ENCODE peak calls at places on chromosomes 13 and 19, in seven cellular contexts. H, Y, S, B, R, D and T are unnamed samples.
A peak's percentile ranks its signal among the peaks of the same experiment; 100 is the strongest.

GRCh38 chr19:9836021-9836420 is 903 bp downstream of the PIN1 start:
- DNase-seq in H (no peak), Y (no peak), S (no peak), B (peak; percentile 39), R (no peak), D (no peak), T (no peak)

GRCh38 chr13:74056829-74057564 is 77.2 kb downstream of the KLF12 start:
- DNase-seq in H (no peak), Y (peak; percentile 49), S (no peak), B (no peak), R (peak; percentile 40), D (no peak), T (no peak)

GRCh38 chr13:106588367-106588766 is 20.4 kb upstream of the ARGLU1 start:
- DNase-seq in H (no peak), Y (no peak), S (no peak), B (no peak), R (no peak), D (no peak), T (no peak)

GRCh38 chr13:26184791-26185250 is 37.3 kb downstream of the RNF6 start:
- DNase-seq in H (peak; percentile 60), Y (peak; percentile 17), S (peak; percentile 56), B (peak; percentile 78), R (peak; percentile 44), D (peak; percentile 72), T (peak; percentile 85)

GRCh38 chr13:45721203-45721731 is 19.1 kb downstream of the CBY2 start:
- DNase-seq in H (no peak), Y (no peak), S (no peak), B (no peak), R (no peak), D (no peak), T (no peak)

GRCh38 chr13:99575376-99575775 is 74.1 kb downstream of the TM9SF2 start:
- DNase-seq in H (peak; percentile 82), Y (no peak), S (no peak), B (no peak), R (no peak), D (no peak), T (no peak)

GRCh38 chr13:52010890-52011689 is at the start of gene ATP7B:
- DNase-seq in H (peak; percentile 62), Y (no peak), S (no peak), B (no peak), R (peak; percentile 23), D (peak; percentile 34), T (peak; percentile 11)

GRCh38 chr13:40342461-40342860 is 324.0 kb downstream of the FOXO1 start:
- DNase-seq in H (no peak), Y (no peak), S (no peak), B (no peak), R (no peak), D (no peak), T (no peak)

GRCh38 chr13:97933736-97934135 is 19.7 kb upstream of the IPO5 start:
- DNase-seq in H (no peak), Y (no peak), S (no peak), B (no peak), R (no peak), D (no peak), T (no peak)

GRCh38 chr13:109154546-109154945 is 525.1 kb downstream of the MYO16 start:
- DNase-seq in H (no peak), Y (no peak), S (no peak), B (peak; percentile 58), R (no peak), D (no peak), T (no peak)

GRCh38 chr13:86403213-86403612 is 604.0 kb upstream of the SLITRK6 start:
- DNase-seq in H (no peak), Y (no peak), S (no peak), B (no peak), R (no peak), D (no peak), T (no peak)

GRCh38 chr13:89066868-89067466 is 1395.8 kb downstream of the SLITRK5 start:
- DNase-seq in H (peak; percentile 28), Y (no peak), S (no peak), B (peak; percentile 81), R (no peak), D (peak; percentile 12), T (peak; percentile 67)

GRCh38 chr13:108657520-108657919 is 28.1 kb downstream of the MYO16 start:
- DNase-seq in H (no peak), Y (no peak), S (no peak), B (no peak), R (no peak), D (no peak), T (no peak)

GRCh38 chr19:18322318-18322758 is 538 bp downstream of the LSM4 start:
- DNase-seq in H (no peak), Y (no peak), S (peak; percentile 62), B (peak; percentile 70), R (peak; percentile 60), D (peak; percentile 84), T (peak; percentile 77)

GRCh38 chr19:52896431-52897148 is 845 bp downstream of the ZNF320 start:
- DNase-seq in H (peak; percentile 40), Y (no peak), S (peak; percentile 53), B (peak; percentile 10), R (peak; percentile 24), D (peak; percentile 73), T (peak; percentile 36)

GRCh38 chr13:75715598-75716523 is 79.7 kb downstream of the LMO7 start:
- DNase-seq in H (no peak), Y (no peak), S (no peak), B (peak; percentile 39), R (no peak), D (no peak), T (no peak)

GRCh38 chr19:16106121-16106520 is 5.6 kb upstream of the RAB8A start:
- DNase-seq in H (no peak), Y (no peak), S (no peak), B (peak; percentile 39), R (no peak), D (peak; percentile 41), T (no peak)

GRCh38 chr13:42788601-42789000 is 7.2 kb downstream of the FAM216B start:
- DNase-seq in H (no peak), Y (no peak), S (no peak), B (no peak), R (no peak), D (no peak), T (no peak)

GRCh38 chr13:83449666-83450395 is 432.4 kb downstream of the SLITRK1 start:
- DNase-seq in H (no peak), Y (no peak), S (no peak), B (peak; percentile 45), R (no peak), D (no peak), T (no peak)

GRCh38 chr13:45833663-45834062 is 17.9 kb downstream of the SIAH3 start:
- DNase-seq in H (no peak), Y (no peak), S (no peak), B (peak; percentile 57), R (no peak), D (no peak), T (no peak)

GRCh38 chr13:19058566-19058965 is 123.1 kb downstream of the TUBA3C start:
- DNase-seq in H (no peak), Y (no peak), S (no peak), B (no peak), R (no peak), D (no peak), T (no peak)

GRCh38 chr13:39641645-39642044 is 13.8 kb upstream of the COG6 start:
- DNase-seq in H (no peak), Y (no peak), S (no peak), B (no peak), R (peak; percentile 29), D (no peak), T (no peak)

GRCh38 chr13:48304132-48304876 is 753 bp downstream of the RB1 start:
- DNase-seq in H (no peak), Y (no peak), S (no peak), B (peak; percentile 61), R (peak; percentile 61), D (peak; percentile 57), T (no peak)

GRCh38 chr19:27776524-27776923 is 1436.4 kb downstream of the UQCRFS1 start:
- DNase-seq in H (peak; percentile 4), Y (no peak), S (no peak), B (no peak), R (no peak), D (no peak), T (peak; percentile 82)
- H3K9me3 ChIP-seq in H (peaks cover 34% of the 10 kb centered on the region), Y (no peaks in the 10 kb centered on the region), S (no peaks in the 10 kb centered on the region), B (no peaks in the 10 kb centered on the region), R (no peaks in the 10 kb centered on the region), D (peaks cover 22% of the 10 kb centered on the region), T (peaks cover 33% of the 10 kb centered on the region)

DNA sequence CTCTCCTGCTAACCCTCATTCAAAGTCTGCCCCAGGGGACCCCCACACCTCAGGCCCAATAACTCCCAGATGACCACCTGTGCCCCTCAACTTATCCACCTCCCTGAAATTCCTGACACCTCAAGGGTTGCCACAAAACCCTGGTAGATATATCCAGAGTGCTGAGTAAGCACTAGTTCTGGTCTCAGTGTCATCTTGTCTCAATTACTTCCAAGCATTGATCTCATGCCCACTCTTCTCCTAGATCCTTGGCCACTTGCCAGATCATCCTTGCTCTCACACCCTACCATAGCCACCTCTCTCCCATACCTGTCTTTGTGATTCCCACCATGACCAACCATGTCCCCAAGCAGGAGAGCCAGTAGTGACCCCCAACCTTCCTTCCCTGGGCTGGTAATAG is 2.0 kb downstream of the ZNF416 start:
- DNase-seq in H (no peak), Y (no peak), S (no peak), B (no peak), R (no peak), D (no peak), T (no peak)
- H3K9me3 ChIP-seq in H (peaks cover 58% of the 10 kb centered on the region), Y (peaks cover 54% of the 10 kb centered on the region), S (peaks cover 57% of the 10 kb centered on the region), B (peaks cover 20% of the 10 kb centered on the region), R (peaks cover 14% of the 10 kb centered on the region), D (peaks cover 53% of the 10 kb centered on the region), T (peaks cover 13% of the 10 kb centered on the region)

DNA sequence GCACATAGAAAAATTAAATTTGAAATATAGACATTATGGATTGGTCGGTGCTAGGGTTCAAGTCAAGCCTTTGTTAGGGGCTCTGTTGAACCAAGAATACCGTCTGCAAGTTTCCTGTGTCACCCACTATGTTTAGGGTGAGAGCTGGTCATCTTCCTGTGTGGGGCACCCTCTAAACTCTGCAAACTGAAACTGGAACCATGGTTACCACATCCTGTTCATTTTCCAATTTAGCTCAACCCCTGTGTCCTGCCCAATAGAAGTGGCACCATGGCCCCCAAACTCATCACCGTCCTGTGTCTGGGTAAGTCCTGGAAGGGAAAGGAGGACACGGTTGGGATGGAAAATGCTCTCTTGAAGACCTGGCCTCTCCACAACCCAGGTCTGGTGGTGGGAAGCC is 29.9 kb downstream of the LAIR2 start:
- DNase-seq in H (no peak), Y (no peak), S (no peak), B (no peak), R (no peak), D (no peak), T (no peak)
- H3K9me3 ChIP-seq in H (peaks cover 86% of the 10 kb centered on the region), Y (no peaks in the 10 kb centered on the region), S (no peaks in the 10 kb centered on the region), B (no peaks in the 10 kb centered on the region), R (no peaks in the 10 kb centered on the region), D (no peaks in the 10 kb centered on the region), T (no peaks in the 10 kb centered on the region)

GRCh38 chr19:43983544-43983911 is 460 bp upstream of the ZNF155 start:
- DNase-seq in H (no peak), Y (no peak), S (no peak), B (no peak), R (no peak), D (no peak), T (no peak)
- H3K9me3 ChIP-seq in H (no peaks in the 10 kb centered on the region), Y (peaks cover 28% of the 10 kb centered on the region), S (peaks cover 33% of the 10 kb centered on the region), B (no peaks in the 10 kb centered on the region), R (peaks cover 7% of the 10 kb centered on the region), D (peaks cover 29% of the 10 kb centered on the region), T (no peaks in the 10 kb centered on the region)